ENCODE peak calls at places on chromosomes 11 and 22, in ten cellular contexts. X is ovary, B is AG08395, S is MM.1S, U is H1, Q is B cell, O is left colon, Z is HCEC 1CT, I is foreskin melanocyte, N is brain microvascular endothelial cell. M is an unnamed sample.
A peak's percentile ranks its signal among the peaks of the same experiment; 100 is the strongest.

GRCh38 chr11:1116666-1117390 is 40.9 kb upstream of the MUC5AC start:
- DNase-seq in U (no peak), O (peak; percentile 16), S (no peak), B (no peak), N (no peak), Z (no peak), I (no peak), Q (no peak), X (peak; percentile 19), M (no peak)

GRCh38 chr11:63017306-63017974 is 1.8 kb upstream of the SLC22A8 start:
- DNase-seq in X (no peak), N (peak; percentile 4), O (no peak), B (no peak), Z (no peak), Q (no peak), S (no peak), I (no peak), U (no peak), M (no peak)

GRCh38 chr11:83818349-83818748 is 532.2 kb upstream of the CCDC90B start:
- DNase-seq in O (no peak), I (no peak), S (no peak), Z (peak; percentile 20), B (no peak), X (no peak), U (no peak), N (peak; percentile 24), Q (no peak), M (no peak)

GRCh38 chr22:23364389-23364788 is 184.1 kb downstream of the BCR start:
- DNase-seq in N (no peak), Z (no peak), S (no peak), B (no peak), U (no peak), O (no peak), X (no peak), I (no peak), Q (no peak), M (no peak)

GRCh38 chr11:126046796-126047195 is 15.9 kb downstream of the CDON start:
- DNase-seq in X (no peak), S (no peak), O (no peak), Z (no peak), U (no peak), B (no peak), Q (no peak), N (no peak), I (no peak), M (no peak)

GRCh38 chr11:61683961-61684869 is 4.0 kb downstream of the DAGLA start:
- DNase-seq in S (no peak), X (no peak), Z (no peak), Q (no peak), O (no peak), N (no peak), I (no peak), B (no peak), U (no peak), M (no peak)

GRCh38 chr22:19610518-19611253 is 86.5 kb upstream of the CLDN5 start:
- DNase-seq in I (no peak), U (no peak), Z (no peak), X (no peak), S (no peak), N (no peak), O (no peak), Q (no peak), B (no peak), M (no peak)

GRCh38 chr11:61890536-61891330 is 612 bp downstream of the FADS3 start:
- DNase-seq in Z (peak; percentile 63), O (peak; percentile 43), S (no peak), B (peak; percentile 76), Q (peak; percentile 63), I (no peak), X (peak; percentile 74), N (peak; percentile 57), U (no peak), M (no peak)

GRCh38 chr11:131618203-131618602 is 247.8 kb downstream of the NTM start:
- DNase-seq in N (no peak), B (peak; percentile 36), O (no peak), U (no peak), I (no peak), X (no peak), Q (no peak), S (no peak), Z (no peak), M (no peak)

GRCh38 chr22:45499746-45500145 is 2.9 kb upstream of the FBLN1 start:
- DNase-seq in N (no peak), O (peak; percentile 56), I (no peak), U (no peak), B (peak; percentile 26), Z (peak; percentile 24), Q (no peak), S (no peak), X (peak; percentile 32), M (no peak)

GRCh38 chr11:103465555-103466140 is 356.4 kb downstream of the DYNC2H1 start:
- DNase-seq in Z (no peak), Q (no peak), N (no peak), O (no peak), S (peak; percentile 5), U (no peak), B (no peak), X (no peak), I (no peak), M (no peak)

GRCh38 chr11:3341298-3341697 is 37.6 kb downstream of the ZNF195 start:
- DNase-seq in S (peak; percentile 66), X (peak; percentile 61), N (peak; percentile 20), Q (peak; percentile 60), B (peak; percentile 45), U (peak; percentile 46), I (no peak), Z (no peak), O (no peak), M (no peak)

GRCh38 chr22:37563153-37564081 is 3.1 kb downstream of the CDC42EP1 start:
- DNase-seq in X (peak; percentile 79), Z (peak; percentile 89), I (peak; percentile 88), N (peak; percentile 96), U (no peak), Q (no peak), B (peak; percentile 96), S (no peak), O (peak; percentile 85), M (no peak)

GRCh38 chr11:8584511-8584910 is 9.5 kb downstream of the STK33 start:
- DNase-seq in N (no peak), I (no peak), S (no peak), X (no peak), O (no peak), Q (no peak), Z (no peak), B (no peak), U (no peak), M (no peak)

GRCh38 chr11:2825261-2825885 is 60.2 kb downstream of the CDKN1C start:
- DNase-seq in Q (no peak), Z (peak; percentile 52), O (peak; percentile 79), X (peak; percentile 88), S (no peak), B (peak; percentile 96), N (no peak), U (no peak), I (no peak), M (no peak)

GRCh38 chr22:35377735-35378134 is 3.2 kb upstream of the HMOX1 start:
- DNase-seq in I (no peak), Z (no peak), O (no peak), B (no peak), X (no peak), N (no peak), Q (no peak), U (no peak), S (no peak), M (no peak)

GRCh38 chr22:17770180-17771077 is 3.8 kb downstream of the BID start:
- DNase-seq in I (no peak), X (no peak), Q (no peak), U (no peak), S (no peak), N (no peak), B (no peak), Z (no peak), O (no peak), M (no peak)

GRCh38 chr11:73218106-73218829 is at the start of gene P2RY2:
- DNase-seq in X (peak; percentile 73), B (peak; percentile 41), O (peak; percentile 83), S (peak; percentile 71), U (peak; percentile 15), N (no peak), I (no peak), Z (no peak), Q (no peak), M (no peak)

GRCh38 chr11:47056261-47056915 is 119.8 kb downstream of the CSTPP1 start:
- DNase-seq in O (no peak), Z (peak; percentile 68), I (peak; percentile 74), N (peak; percentile 73), B (peak; percentile 32), U (no peak), S (no peak), X (no peak), Q (no peak), M (no peak)

GRCh38 chr11:45412033-45412432 is 125.9 kb upstream of the SYT13 start:
- DNase-seq in Z (no peak), O (no peak), B (no peak), U (no peak), I (no peak), N (no peak), X (no peak), S (no peak), Q (no peak), M (no peak)